ENCODE peak calls at places on chromosomes 16 and 17, in six cellular contexts. P, G, Z, E, X and N are unnamed samples.

GRCh38 chr17:81810892-81811704 is 7.1 kb downstream of the GCGR start:
- DNase-seq in P (no peak), E (no peak), Z (no peak), G (no peak), X (no peak), N (no peak)

GRCh38 chr16:8798535-8799157 is 1.0 kb downstream of the PMM2 start:
- DNase-seq in G (no peak), P (no peak), Z (no peak), X (no peak), E (no peak), N (no peak)

GRCh38 chr17:50630524-50631194 is 4.0 kb upstream of the ABCC3 start:
- DNase-seq in E (peak), G (no peak), P (peak), Z (no peak), X (no peak), N (no peak)

GRCh38 chr16:57167951-57168350 is 17.9 kb downstream of the PSME3IP1 start:
- DNase-seq in P (no peak), X (peak), Z (no peak), E (no peak), G (no peak), N (no peak)

GRCh38 chr17:70810609-70811008 is 641.3 kb downstream of the KCNJ2 start:
- DNase-seq in G (no peak), E (no peak), X (peak), Z (no peak), P (no peak), N (no peak)

GRCh38 chr17:4511199-4511932 is 12.7 kb downstream of the SPNS2 start:
- DNase-seq in P (no peak), Z (no peak), E (no peak), G (no peak), X (no peak), N (no peak)

GRCh38 chr17:37671813-37672544 is 28.7 kb upstream of the DDX52 start:
- DNase-seq in P (peak), E (no peak), Z (no peak), G (no peak), X (peak), N (no peak)

GRCh38 chr17:80108321-80108971 is 7.1 kb downstream of the GAA start:
- DNase-seq in G (no peak), E (no peak), Z (no peak), P (no peak), X (no peak), N (no peak)

GRCh38 chr17:82531431-82531881 is 11.9 kb downstream of the FOXK2 start:
- DNase-seq in X (peak), P (no peak), E (no peak), Z (no peak), G (no peak), N (no peak)

GRCh38 chr17:66272699-66273390 is 29.6 kb upstream of the PRKCA start:
- DNase-seq in E (no peak), X (peak), Z (no peak), P (peak), G (no peak), N (peak)

GRCh38 chr16:64951193-64951592 is 170.7 kb downstream of the CDH11 start:
- DNase-seq in G (no peak), Z (no peak), E (no peak), X (no peak), P (no peak), N (no peak)

GRCh38 chr17:74842146-74842598 is 17.5 kb downstream of the GRIN2C start:
- DNase-seq in E (no peak), Z (peak), G (no peak), X (no peak), P (no peak), N (no peak)

GRCh38 chr17:68759343-68760140 is 158.4 kb upstream of the FAM20A start:
- DNase-seq in E (no peak), X (peak), G (peak), P (peak), Z (peak), N (peak)

GRCh38 chr16:24851700-24852099 is 5.9 kb downstream of the SLC5A11 start:
- DNase-seq in E (no peak), Z (no peak), P (no peak), G (no peak), X (peak), N (no peak)

GRCh38 chr17:8068736-8069586 is 18.6 kb downstream of the ALOX12B start:
- DNase-seq in G (no peak), Z (peak), X (no peak), E (no peak), P (no peak), N (no peak)

GRCh38 chr17:64036198-64036922 is 15.9 kb upstream of the ICAM2 start:
- DNase-seq in G (no peak), E (no peak), Z (no peak), P (no peak), X (no peak), N (no peak)

GRCh38 chr17:4605826-4606225 is 21.5 kb downstream of the SMTNL2 start:
- DNase-seq in P (no peak), G (no peak), X (no peak), Z (peak), E (no peak), N (no peak)

GRCh38 chr16:35585411-35585810 is 2126.0 kb downstream of the TP53TG3F start:
- DNase-seq in P (no peak), Z (no peak), G (no peak), X (no peak), E (no peak), N (no peak)

GRCh38 chr17:17191961-17192381 is 14.2 kb downstream of the PLD6 start:
- DNase-seq in X (no peak), E (no peak), G (no peak), Z (no peak), P (no peak), N (no peak)

GRCh38 chr17:46179375-46179999 is 13.7 kb downstream of the KANSL1 start:
- DNase-seq in E (no peak), G (no peak), Z (no peak), X (no peak), P (no peak), N (no peak)

GRCh38 chr16:23080747-23081146 is 68.5 kb downstream of the USP31 start:
- DNase-seq in Z (no peak), X (no peak), P (no peak), G (no peak), E (no peak), N (no peak)

GRCh38 chr16:24208710-24209109 is 47.4 kb upstream of the CACNG3 start:
- DNase-seq in Z (no peak), X (no peak), P (no peak), E (no peak), G (no peak), N (no peak)

GRCh38 chr17:35373984-35374765 is 754 bp upstream of the SLFN11 start:
- DNase-seq in G (peak), E (peak), P (peak), Z (peak), X (peak), N (no peak)

GRCh38 chr16:57729182-57729484 is 6.4 kb upstream of the KATNB1 start:
- DNase-seq in E (no peak), Z (no peak), X (no peak), P (no peak), G (no peak), N (no peak)

GRCh38 chr17:61345081-61345480 is 54.6 kb upstream of the TBX2 start:
- DNase-seq in Z (no peak), P (no peak), X (no peak), E (no peak), G (no peak), N (no peak)

GRCh38 chr17:57255776-57256681 is at the start of gene MSI2:
- DNase-seq in E (peak), X (peak), P (peak), G (peak), Z (peak), N (peak)

GRCh38 chr17:924711-925480 is 54.7 kb downstream of the NXN start:
- DNase-seq in X (no peak), E (no peak), G (no peak), P (no peak), Z (no peak), N (no peak)
- H3K27ac ChIP-seq in X (no peak), E (no peak), G (no peak), P (no peak), Z (no peak), N (no peak)

DNA sequence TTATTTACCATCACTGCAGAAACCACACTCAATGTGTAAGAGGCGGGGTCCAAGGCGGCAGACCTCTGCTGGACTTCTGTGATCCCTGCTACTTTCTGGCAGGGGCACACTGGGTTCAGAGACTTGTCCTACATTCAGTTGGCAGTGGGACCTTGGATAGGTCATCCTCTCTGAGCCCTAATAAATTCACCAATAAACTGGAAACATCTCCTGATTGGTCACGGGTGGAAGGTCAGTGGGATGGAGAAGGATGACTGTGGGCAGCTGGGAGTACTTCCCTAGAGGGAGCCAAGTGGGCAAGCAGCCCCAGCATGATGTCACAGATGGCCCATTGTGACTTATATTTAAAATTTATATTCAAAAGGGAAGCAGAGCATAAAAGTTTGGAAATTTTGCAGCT is 49.7 kb downstream of the RNF112 start:
- DNase-seq in G (peak), E (no peak), Z (no peak), P (no peak), X (no peak), N (no peak)
- H3K27ac ChIP-seq in G (no peak), E (no peak), Z (no peak), P (no peak), X (no peak), N (no peak)

GRCh38 chr17:40548982-40549680 is 16.1 kb downstream of the CCR7 start:
- DNase-seq in E (no peak), Z (no peak), X (peak), P (peak), G (no peak), N (no peak)

GRCh38 chr17:40551874-40552768 is 13.2 kb downstream of the CCR7 start:
- DNase-seq in P (peak), E (no peak), Z (no peak), X (peak), G (peak), N (no peak)

GRCh38 chr17:40552806-40553693 is 12.2 kb downstream of the CCR7 start:
- DNase-seq in P (no peak), E (no peak), G (no peak), Z (no peak), X (no peak), N (no peak)

GRCh38 chr17:40550608-40551007 is 14.7 kb downstream of the CCR7 start:
- DNase-seq in Z (peak), X (peak), E (no peak), P (no peak), G (peak), N (no peak)

GRCh38 chr17:40551091-40551873 is 14.0 kb downstream of the CCR7 start:
- DNase-seq in E (no peak), X (peak), Z (peak), G (peak), P (peak), N (no peak)
- H3K27ac ChIP-seq in E (no peak), X (peak), Z (peak), G (peak), P (peak), N (no peak)

GRCh38 chr17:73802314-73802713 is 158.1 kb upstream of the SDK2 start:
- DNase-seq in Z (no peak), P (no peak), G (no peak), E (no peak), X (no peak), N (no peak)
- H3K27ac ChIP-seq in Z (no peak), P (peak), G (no peak), E (no peak), X (no peak), N (no peak)

DNA sequence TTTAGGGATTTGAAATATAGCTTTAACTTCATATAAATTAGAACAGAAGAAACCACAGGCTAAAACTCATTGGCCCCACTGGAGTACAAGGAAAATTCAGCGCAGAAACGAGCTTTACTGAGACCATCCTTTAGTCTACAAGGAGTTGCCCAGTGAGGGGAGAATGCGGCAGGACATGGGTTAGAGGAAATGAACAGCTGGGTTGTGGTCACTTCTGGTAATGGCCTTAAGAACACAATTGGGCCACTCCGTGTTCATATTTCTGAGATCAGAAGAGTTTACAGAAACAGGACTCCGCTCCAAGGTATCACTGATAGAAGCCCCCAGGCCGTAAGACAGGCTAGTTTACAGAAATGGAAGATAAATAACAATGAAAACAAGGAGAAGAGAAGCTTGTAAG is 188.3 kb downstream of the ZFHX3 start:
- DNase-seq in G (no peak), X (no peak), Z (no peak), P (no peak), E (no peak), N (no peak)
- H3K27ac ChIP-seq in G (peak), X (no peak), Z (peak), P (no peak), E (no peak), N (peak)

GRCh38 chr17:29084476-29085148 is 41.7 kb downstream of the PIPOX start:
- DNase-seq in G (no peak), Z (no peak), P (no peak), E (no peak), X (peak), N (no peak)
- H3K27ac ChIP-seq in G (no peak), Z (no peak), P (no peak), E (no peak), X (no peak), N (no peak)

DNA sequence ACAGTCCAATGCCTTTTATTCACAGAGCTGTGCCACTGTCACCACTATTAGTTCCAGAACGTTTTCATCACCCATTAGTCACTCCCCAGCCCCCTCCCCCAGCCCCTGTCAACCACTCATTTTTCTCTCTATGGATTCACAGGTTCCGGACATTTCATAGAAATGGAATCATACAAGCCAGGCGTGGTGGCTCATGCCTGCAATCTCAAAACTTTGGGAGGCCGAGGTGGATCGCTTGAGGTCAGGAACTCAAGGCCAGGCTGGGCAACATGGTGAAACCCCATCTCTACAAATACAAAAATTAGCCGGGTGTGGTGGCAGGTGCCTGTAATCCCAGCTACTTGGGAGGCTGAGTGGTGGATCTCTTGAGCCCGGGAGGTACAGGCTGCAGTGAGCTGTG is 759 bp upstream of the PAM16 start:
- DNase-seq in X (no peak), Z (no peak), E (no peak), P (no peak), G (no peak), N (no peak)
- H3K27ac ChIP-seq in X (peak), Z (peak), E (no peak), P (no peak), G (no peak), N (no peak)

DNA sequence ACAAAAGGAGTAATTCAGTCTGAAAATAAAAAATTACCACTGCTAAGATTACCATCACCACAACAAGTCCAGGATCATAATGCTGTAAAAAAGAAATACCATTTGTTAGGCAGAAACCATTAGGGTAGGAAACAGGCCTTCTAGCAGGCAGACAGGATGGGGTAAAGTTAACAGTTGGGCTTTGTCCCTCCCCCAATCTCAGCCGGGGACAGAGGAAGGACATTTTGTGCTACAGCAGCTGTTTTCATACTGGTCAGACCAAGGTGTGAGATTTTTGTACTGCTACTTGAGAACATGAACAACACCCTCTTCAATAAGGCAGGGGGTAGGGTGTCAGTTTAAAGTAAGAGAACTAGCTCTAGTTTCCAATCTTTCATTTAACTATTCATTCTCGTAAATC is 49.2 kb upstream of the ITGA2B start:
- DNase-seq in G (no peak), E (no peak), Z (no peak), X (no peak), P (no peak), N (no peak)
- H3K27ac ChIP-seq in G (peak), E (no peak), Z (peak), X (no peak), P (peak), N (no peak)

GRCh38 chr16:27113341-27113841 is 46.7 kb downstream of the C16orf82 start:
- DNase-seq in Z (no peak), P (no peak), E (no peak), X (no peak), G (no peak), N (no peak)

GRCh38 chr16:27110524-27110896 is 43.8 kb downstream of the C16orf82 start:
- DNase-seq in X (no peak), G (no peak), E (no peak), P (no peak), Z (no peak), N (no peak)

GRCh38 chr16:27112093-27112811 is 45.5 kb downstream of the C16orf82 start:
- DNase-seq in G (no peak), E (no peak), Z (no peak), P (no peak), X (no peak), N (no peak)

GRCh38 chr16:27109666-27110523 is 43.2 kb downstream of the C16orf82 start:
- DNase-seq in E (peak), G (peak), X (peak), P (peak), Z (peak), N (peak)

GRCh38 chr16:27111486-27111885 is 44.8 kb downstream of the C16orf82 start:
- DNase-seq in X (no peak), E (no peak), Z (no peak), G (no peak), P (no peak), N (no peak)
- H3K27ac ChIP-seq in X (no peak), E (no peak), Z (no peak), G (no peak), P (no peak), N (no peak)